ENCODE peak calls at places on chromosomes 7 and 10, in eight cellular contexts. D is GM12878, E is fibroblast of lung, S is MM.1S, Y is K562, F is mammary epithelial cell, O is SK-N-MC, M is GM23248. R is an unnamed sample. For H3K9me3, the result is how much of the 10 kb centered on the place peaks cover.

GRCh38 chr7:74051629-74052410 is 23.8 kb downstream of the ELN start:
- DNase-seq in D (no peak), E (no peak), S (peak), Y (peak), F (no peak), O (no peak), M (no peak), R (no peak)

GRCh38 chr10:14839305-14839695 is 1.2 kb downstream of the HSPA14 start:
- DNase-seq in D (no peak), E (no peak), S (no peak), Y (no peak), F (peak), O (no peak), M (peak), R (no peak)

GRCh38 chr7:105840981-105841749 is 35.2 kb downstream of the ATXN7L1 start:
- DNase-seq in D (no peak), E (no peak), S (no peak), Y (no peak), F (peak), O (no peak), M (no peak), R (no peak)

GRCh38 chr7:15402436-15403136 is 159.2 kb downstream of the AGMO start:
- DNase-seq in D (no peak), E (no peak), S (no peak), Y (no peak), F (no peak), O (peak), M (no peak), R (no peak)

GRCh38 chr7:2047272-2047581 is 185.5 kb downstream of the MAD1L1 start:
- DNase-seq in D (no peak), E (no peak), S (no peak), Y (no peak), F (no peak), O (no peak), M (no peak), R (no peak)

GRCh38 chr7:155886391-155887173 is 74.3 kb upstream of the SHH start:
- DNase-seq in D (no peak), E (no peak), S (no peak), Y (no peak), F (no peak), O (no peak), M (no peak), R (no peak)

GRCh38 chr10:117656385-117657367 is 114.1 kb downstream of the EMX2 start:
- DNase-seq in D (peak), E (no peak), S (peak), Y (no peak), F (no peak), O (no peak), M (no peak), R (no peak)

GRCh38 chr10:110774069-110775021 is 97.4 kb upstream of the PDCD4 start:
- DNase-seq in D (peak), E (peak), S (no peak), Y (peak), F (peak), O (no peak), M (peak), R (peak)

GRCh38 chr10:4120454-4120853 is 335.4 kb upstream of the KLF6 start:
- DNase-seq in D (no peak), E (no peak), S (peak), Y (no peak), F (no peak), O (no peak), M (no peak), R (no peak)

GRCh38 chr7:82141427-82141826 is 302.1 kb downstream of the CACNA2D1 start:
- DNase-seq in D (no peak), E (peak), S (no peak), Y (no peak), F (peak), O (no peak), M (peak), R (no peak)

GRCh38 chr7:2934211-2934731 is 90.2 kb upstream of the GNA12 start:
- DNase-seq in D (no peak), E (peak), S (no peak), Y (no peak), F (peak), O (no peak), M (peak), R (peak)

GRCh38 chr7:142563470-142563869 is 185.8 kb upstream of the PRSS1 start:
- DNase-seq in D (no peak), E (peak), S (no peak), Y (no peak), F (no peak), O (no peak), M (peak), R (no peak)

GRCh38 chr7:136496526-136496925 is 371.9 kb upstream of the CHRM2 start:
- DNase-seq in D (no peak), E (no peak), S (no peak), Y (no peak), F (no peak), O (no peak), M (no peak), R (no peak)

GRCh38 chr10:5692476-5693358 is 8.1 kb downstream of the TASOR2 start:
- DNase-seq in D (peak), E (peak), S (no peak), Y (peak), F (peak), O (no peak), M (peak), R (no peak)

GRCh38 chr7:142760071-142760642 is 10.6 kb upstream of the PRSS2 start:
- DNase-seq in D (no peak), E (peak), S (no peak), Y (no peak), F (no peak), O (no peak), M (no peak), R (no peak)

GRCh38 chr10:114239117-114239993 is at the start of gene VWA2:
- DNase-seq in D (no peak), E (no peak), S (peak), Y (no peak), F (no peak), O (no peak), M (no peak), R (peak)

GRCh38 chr10:28130267-28130666 is 131.4 kb upstream of the ODAD2 start:
- DNase-seq in D (no peak), E (peak), S (no peak), Y (no peak), F (peak), O (no peak), M (peak), R (peak)

GRCh38 chr10:72164617-72165016 is 51.2 kb upstream of the ANAPC16 start:
- DNase-seq in D (no peak), E (peak), S (no peak), Y (peak), F (no peak), O (no peak), M (peak), R (no peak)

GRCh38 chr7:131889572-131890150 is 333.2 kb upstream of the PODXL start:
- DNase-seq in D (no peak), E (peak), S (no peak), Y (no peak), F (no peak), O (no peak), M (no peak), R (no peak)

GRCh38 chr10:99280472-99280871 is 44.8 kb upstream of the HPSE2 start:
- DNase-seq in D (no peak), E (no peak), S (no peak), Y (no peak), F (peak), O (no peak), M (no peak), R (no peak)

GRCh38 chr7:41870017-41870416 is 167.1 kb upstream of the INHBA start:
- DNase-seq in D (no peak), E (no peak), S (no peak), Y (no peak), F (no peak), O (no peak), M (peak), R (no peak)

GRCh38 chr7:66119502-66119901 is 4.9 kb downstream of the CRCP start:
- DNase-seq in D (no peak), E (no peak), S (no peak), Y (no peak), F (no peak), O (no peak), M (no peak), R (no peak)

GRCh38 chr10:121497513-121497912 is 100.7 kb downstream of the FGFR2 start:
- DNase-seq in D (no peak), E (no peak), S (no peak), Y (no peak), F (peak), O (no peak), M (no peak), R (no peak)

GRCh38 chr10:71068811-71069411 is 143.5 kb upstream of the UNC5B start:
- DNase-seq in D (no peak), E (peak), S (no peak), Y (no peak), F (peak), O (no peak), M (peak), R (peak)

GRCh38 chr7:130151591-130152269 is 53.5 kb downstream of the TMEM209 start:
- DNase-seq in D (no peak), E (peak), S (no peak), Y (no peak), F (peak), O (no peak), M (peak), R (no peak)

GRCh38 chr10:120735773-120736371 is 115.3 kb upstream of the WDR11 start:
- DNase-seq in D (peak), E (peak), S (peak), Y (peak), F (peak), O (peak), M (peak), R (peak)

GRCh38 chr7:20260219-20260618 is 43.0 kb upstream of the MACC1 start:
- DNase-seq in D (no peak), E (peak), S (no peak), Y (no peak), F (no peak), O (no peak), M (peak), R (peak)

GRCh38 chr7:136925556-136925955 is 57.1 kb downstream of the CHRM2 start:
- DNase-seq in D (no peak), E (peak), S (no peak), Y (no peak), F (no peak), O (peak), M (no peak), R (peak)

GRCh38 chr10:124523301-124523871 is 61.8 kb downstream of the LHPP start:
- DNase-seq in D (no peak), E (no peak), S (no peak), Y (no peak), F (no peak), O (no peak), M (peak), R (peak)

GRCh38 chr7:99410635-99411034 is 1.9 kb downstream of the BUD31 start:
- DNase-seq in D (no peak), E (no peak), S (no peak), Y (no peak), F (no peak), O (no peak), M (no peak), R (no peak)

GRCh38 chr10:59770689-59771088 is 17.4 kb upstream of the MRLN start:
- DNase-seq in D (no peak), E (no peak), S (no peak), Y (no peak), F (no peak), O (no peak), M (no peak), R (no peak)

GRCh38 chr10:118020365-118020764 is 26.4 kb downstream of the RAB11FIP2 start:
- DNase-seq in D (no peak), E (no peak), S (no peak), Y (no peak), F (no peak), O (no peak), M (no peak), R (no peak)

GRCh38 chr10:34615770-34616169 is 199.3 kb downstream of the PARD3 start:
- DNase-seq in D (no peak), E (peak), S (no peak), Y (no peak), F (no peak), O (no peak), M (no peak), R (no peak)

GRCh38 chr10:61475449-61475873 is 22.3 kb upstream of the TMEM26 start:
- DNase-seq in D (no peak), E (peak), S (no peak), Y (no peak), F (peak), O (no peak), M (peak), R (peak)

GRCh38 chr10:101121661-101122045 is 9.4 kb upstream of the TLX1 start:
- DNase-seq in D (no peak), E (no peak), S (no peak), Y (no peak), F (no peak), O (no peak), M (no peak), R (no peak)
- TF ChIP-seq EZH2 in D (no peak), E (no peak), S (no peak), Y (no peak), F (no peak), O (no peak), M (peak), R (peak)

GRCh38 chr10:43645866-43646265 is 2.8 kb downstream of the ZNF32 start:
- DNase-seq in D (no peak), E (no peak), S (no peak), Y (no peak), F (no peak), O (no peak), M (no peak), R (no peak)
- H3K9me3 ChIP-seq in D (under half), E (under half), S (under half), Y (under half), F (under half), O (under half), M (under half), R (under half)

DNA sequence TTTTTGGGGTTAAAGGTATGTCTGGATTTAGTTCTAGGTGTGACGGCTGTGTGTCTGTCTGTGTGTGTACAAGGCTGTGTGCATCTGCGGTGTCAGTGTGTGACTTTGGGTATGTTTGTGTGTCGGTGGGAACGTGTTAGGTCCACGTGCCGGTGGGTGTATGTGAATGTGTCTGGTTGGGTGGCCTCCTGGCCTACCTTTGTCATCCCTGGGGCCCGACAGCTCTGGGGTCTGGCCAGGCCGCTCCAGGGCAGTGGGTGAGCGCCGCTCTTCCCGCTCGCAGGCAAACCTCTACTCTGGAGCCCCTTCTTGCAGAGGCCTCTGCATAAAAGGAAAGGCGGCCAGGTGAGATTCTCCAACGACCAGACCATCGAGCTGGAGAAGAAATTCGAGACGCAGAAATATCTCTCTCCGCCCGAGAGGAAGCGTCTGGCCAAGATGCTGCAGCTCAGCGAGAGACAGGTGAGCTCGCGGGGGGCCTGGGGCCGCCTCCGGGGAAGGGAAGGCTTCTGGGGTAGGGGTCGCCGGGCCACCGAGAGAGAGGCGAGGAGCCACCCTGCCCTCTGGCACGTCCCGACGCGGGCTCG is 2.4 kb downstream of the HHEX start:
- DNase-seq in D (no peak), E (no peak), S (no peak), Y (no peak), F (no peak), O (no peak), M (no peak), R (no peak)
- TF ChIP-seq EZH2 in D (no peak), E (no peak), S (no peak), Y (no peak), F (no peak), O (no peak), M (no peak), R (no peak)

DNA sequence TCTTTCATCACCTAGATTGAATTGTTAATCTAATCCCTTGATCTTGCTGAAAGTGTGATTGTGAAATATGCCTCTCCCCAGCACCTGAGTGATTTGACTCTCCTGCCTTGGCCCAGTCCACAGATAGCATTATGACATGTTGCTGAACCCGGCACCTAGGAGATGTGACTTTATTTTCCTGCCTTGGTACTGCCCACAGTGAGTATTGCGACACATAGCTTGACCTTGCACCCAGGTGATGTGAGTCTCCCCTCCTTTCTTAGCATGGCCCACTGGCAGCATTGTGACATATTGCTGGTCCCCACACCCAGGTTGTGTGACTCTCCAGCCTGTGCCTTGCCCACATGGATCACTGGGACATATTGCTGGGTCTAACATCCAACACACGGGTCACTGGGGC is 32.5 kb upstream of the ZNF107 start:
- DNase-seq in D (no peak), E (no peak), S (no peak), Y (no peak), F (no peak), O (no peak), M (no peak), R (no peak)
- H3K9me3 ChIP-seq in D (under half), E (under half), S (under half), Y (under half), F (under half), O (under half), M (under half), R (under half)

R was measured in endothelial cell of umbilical vein.